ENCODE peak calls at places on chromosome 11, in eight cellular contexts. One of them, this sample, is unnamed.

GRCh38 chr11:46633291-46634217 is 16.2 kb downstream of the ATG13 start:
- DNase-seq in AG04450: no peak
- DNase-seq in T-cell: no peak
- DNase-seq in stimulated activated effector memory CD8-positive, alpha-beta T cell treated with anti-CD3 and anti-CD28 coated beads, Interleukin-12 subunit alpha, Interleukin-12 subunit beta, amount 100 ng/mL, for 72 hours: no peak
- DNase-seq in neural crest cell: no peak
- DNase-seq in NCI-H2171 treated with DMSO at 0.1 percent for 48 hours: no peak
- DNase-seq in B cell: no peak
- DNase-seq in GDM1: no peak
- DNase-seq in this sample: no peak

GRCh38 chr11:66326261-66327111 is 9.6 kb upstream of the CD248 start:
- DNase-seq in AG04450: no peak
- DNase-seq in T-cell: no peak
- DNase-seq in stimulated activated effector memory CD8-positive, alpha-beta T cell treated with anti-CD3 and anti-CD28 coated beads, Interleukin-12 subunit alpha, Interleukin-12 subunit beta, amount 100 ng/mL, for 72 hours: no peak
- DNase-seq in neural crest cell: no peak
- DNase-seq in NCI-H2171 treated with DMSO at 0.1 percent for 48 hours: no peak
- DNase-seq in B cell: no peak
- DNase-seq in GDM1: no peak
- DNase-seq in this sample: no peak

GRCh38 chr11:83088965-83089364 is 17.3 kb upstream of the RAB30 start:
- DNase-seq in AG04450: no peak
- DNase-seq in T-cell: no peak
- DNase-seq in stimulated activated effector memory CD8-positive, alpha-beta T cell treated with anti-CD3 and anti-CD28 coated beads, Interleukin-12 subunit alpha, Interleukin-12 subunit beta, amount 100 ng/mL, for 72 hours: no peak
- DNase-seq in neural crest cell: no peak
- DNase-seq in NCI-H2171 treated with DMSO at 0.1 percent for 48 hours: no peak
- DNase-seq in B cell: no peak
- DNase-seq in GDM1: no peak
- DNase-seq in this sample: peak

GRCh38 chr11:1473786-1474185 is 12.8 kb downstream of the MOB2 start:
- DNase-seq in AG04450: no peak
- DNase-seq in T-cell: no peak
- DNase-seq in stimulated activated effector memory CD8-positive, alpha-beta T cell treated with anti-CD3 and anti-CD28 coated beads, Interleukin-12 subunit alpha, Interleukin-12 subunit beta, amount 100 ng/mL, for 72 hours: no peak
- DNase-seq in neural crest cell: no peak
- DNase-seq in NCI-H2171 treated with DMSO at 0.1 percent for 48 hours: no peak
- DNase-seq in B cell: no peak
- DNase-seq in GDM1: no peak
- DNase-seq in this sample: no peak

GRCh38 chr11:32310218-32310601 is 125.1 kb downstream of the WT1 start:
- DNase-seq in AG04450: no peak
- DNase-seq in T-cell: no peak
- DNase-seq in stimulated activated effector memory CD8-positive, alpha-beta T cell treated with anti-CD3 and anti-CD28 coated beads, Interleukin-12 subunit alpha, Interleukin-12 subunit beta, amount 100 ng/mL, for 72 hours: no peak
- DNase-seq in neural crest cell: no peak
- DNase-seq in NCI-H2171 treated with DMSO at 0.1 percent for 48 hours: peak
- DNase-seq in B cell: no peak
- DNase-seq in GDM1: no peak
- DNase-seq in this sample: no peak

GRCh38 chr11:65288706-65289536 is 25.7 kb upstream of the CDC42EP2 start:
- DNase-seq in AG04450: no peak
- DNase-seq in T-cell: no peak
- DNase-seq in stimulated activated effector memory CD8-positive, alpha-beta T cell treated with anti-CD3 and anti-CD28 coated beads, Interleukin-12 subunit alpha, Interleukin-12 subunit beta, amount 100 ng/mL, for 72 hours: no peak
- DNase-seq in neural crest cell: no peak
- DNase-seq in NCI-H2171 treated with DMSO at 0.1 percent for 48 hours: peak
- DNase-seq in B cell: no peak
- DNase-seq in GDM1: no peak
- DNase-seq in this sample: peak

GRCh38 chr11:65586676-65587075 is 8.9 kb downstream of the KCNK7 start:
- DNase-seq in AG04450: no peak
- DNase-seq in T-cell: no peak
- DNase-seq in stimulated activated effector memory CD8-positive, alpha-beta T cell treated with anti-CD3 and anti-CD28 coated beads, Interleukin-12 subunit alpha, Interleukin-12 subunit beta, amount 100 ng/mL, for 72 hours: no peak
- DNase-seq in neural crest cell: no peak
- DNase-seq in NCI-H2171 treated with DMSO at 0.1 percent for 48 hours: no peak
- DNase-seq in B cell: no peak
- DNase-seq in GDM1: no peak
- DNase-seq in this sample: peak

GRCh38 chr11:61567286-61568061 is 13.4 kb downstream of the SYT7 start:
- DNase-seq in AG04450: peak
- DNase-seq in T-cell: peak
- DNase-seq in stimulated activated effector memory CD8-positive, alpha-beta T cell treated with anti-CD3 and anti-CD28 coated beads, Interleukin-12 subunit alpha, Interleukin-12 subunit beta, amount 100 ng/mL, for 72 hours: peak
- DNase-seq in neural crest cell: peak
- DNase-seq in NCI-H2171 treated with DMSO at 0.1 percent for 48 hours: no peak
- DNase-seq in B cell: peak
- DNase-seq in GDM1: peak
- DNase-seq in this sample: peak

GRCh38 chr11:12160680-12161079 is 50.3 kb downstream of the MICAL2 start:
- DNase-seq in AG04450: no peak
- DNase-seq in T-cell: no peak
- DNase-seq in stimulated activated effector memory CD8-positive, alpha-beta T cell treated with anti-CD3 and anti-CD28 coated beads, Interleukin-12 subunit alpha, Interleukin-12 subunit beta, amount 100 ng/mL, for 72 hours: no peak
- DNase-seq in neural crest cell: no peak
- DNase-seq in NCI-H2171 treated with DMSO at 0.1 percent for 48 hours: no peak
- DNase-seq in B cell: no peak
- DNase-seq in GDM1: no peak
- DNase-seq in this sample: peak

GRCh38 chr11:63919267-63920125 is 2.5 kb upstream of the RCOR2 start:
- DNase-seq in AG04450: no peak
- DNase-seq in T-cell: no peak
- DNase-seq in stimulated activated effector memory CD8-positive, alpha-beta T cell treated with anti-CD3 and anti-CD28 coated beads, Interleukin-12 subunit alpha, Interleukin-12 subunit beta, amount 100 ng/mL, for 72 hours: no peak
- DNase-seq in neural crest cell: peak
- DNase-seq in NCI-H2171 treated with DMSO at 0.1 percent for 48 hours: peak
- DNase-seq in B cell: peak
- DNase-seq in GDM1: no peak
- DNase-seq in this sample: peak

GRCh38 chr11:45110562-45110961 is 35.9 kb upstream of the PRDM11 start:
- DNase-seq in AG04450: peak
- DNase-seq in T-cell: peak
- DNase-seq in stimulated activated effector memory CD8-positive, alpha-beta T cell treated with anti-CD3 and anti-CD28 coated beads, Interleukin-12 subunit alpha, Interleukin-12 subunit beta, amount 100 ng/mL, for 72 hours: no peak
- DNase-seq in neural crest cell: peak
- DNase-seq in NCI-H2171 treated with DMSO at 0.1 percent for 48 hours: peak
- DNase-seq in B cell: peak
- DNase-seq in GDM1: peak
- DNase-seq in this sample: peak

GRCh38 chr11:1511937-1512496 is 25.4 kb upstream of the MOB2 start:
- DNase-seq in AG04450: no peak
- DNase-seq in T-cell: no peak
- DNase-seq in stimulated activated effector memory CD8-positive, alpha-beta T cell treated with anti-CD3 and anti-CD28 coated beads, Interleukin-12 subunit alpha, Interleukin-12 subunit beta, amount 100 ng/mL, for 72 hours: no peak
- DNase-seq in neural crest cell: no peak
- DNase-seq in NCI-H2171 treated with DMSO at 0.1 percent for 48 hours: no peak
- DNase-seq in B cell: no peak
- DNase-seq in GDM1: no peak
- DNase-seq in this sample: no peak

GRCh38 chr11:88195908-88196307 is 20.7 kb upstream of the RAB38 start:
- DNase-seq in AG04450: no peak
- DNase-seq in T-cell: no peak
- DNase-seq in stimulated activated effector memory CD8-positive, alpha-beta T cell treated with anti-CD3 and anti-CD28 coated beads, Interleukin-12 subunit alpha, Interleukin-12 subunit beta, amount 100 ng/mL, for 72 hours: no peak
- DNase-seq in neural crest cell: no peak
- DNase-seq in NCI-H2171 treated with DMSO at 0.1 percent for 48 hours: no peak
- DNase-seq in B cell: no peak
- DNase-seq in GDM1: no peak
- DNase-seq in this sample: no peak

GRCh38 chr11:61654397-61654829 is 25.8 kb upstream of the DAGLA start:
- DNase-seq in AG04450: no peak
- DNase-seq in T-cell: no peak
- DNase-seq in stimulated activated effector memory CD8-positive, alpha-beta T cell treated with anti-CD3 and anti-CD28 coated beads, Interleukin-12 subunit alpha, Interleukin-12 subunit beta, amount 100 ng/mL, for 72 hours: no peak
- DNase-seq in neural crest cell: no peak
- DNase-seq in NCI-H2171 treated with DMSO at 0.1 percent for 48 hours: no peak
- DNase-seq in B cell: no peak
- DNase-seq in GDM1: peak
- DNase-seq in this sample: no peak

GRCh38 chr11:32448232-32448631 is 12.9 kb upstream of the WT1 start:
- DNase-seq in AG04450: no peak
- DNase-seq in T-cell: no peak
- DNase-seq in stimulated activated effector memory CD8-positive, alpha-beta T cell treated with anti-CD3 and anti-CD28 coated beads, Interleukin-12 subunit alpha, Interleukin-12 subunit beta, amount 100 ng/mL, for 72 hours: no peak
- DNase-seq in neural crest cell: peak
- DNase-seq in NCI-H2171 treated with DMSO at 0.1 percent for 48 hours: peak
- DNase-seq in B cell: no peak
- DNase-seq in GDM1: no peak
- DNase-seq in this sample: peak

GRCh38 chr11:2383823-2384722 is 7.0 kb downstream of the CD81 start:
- DNase-seq in AG04450: no peak
- DNase-seq in T-cell: peak
- DNase-seq in stimulated activated effector memory CD8-positive, alpha-beta T cell treated with anti-CD3 and anti-CD28 coated beads, Interleukin-12 subunit alpha, Interleukin-12 subunit beta, amount 100 ng/mL, for 72 hours: no peak
- DNase-seq in neural crest cell: no peak
- DNase-seq in NCI-H2171 treated with DMSO at 0.1 percent for 48 hours: peak
- DNase-seq in B cell: peak
- DNase-seq in GDM1: no peak
- DNase-seq in this sample: no peak

GRCh38 chr11:59545179-59546020 is 34.1 kb downstream of the OR4D9 start:
- DNase-seq in AG04450: no peak
- DNase-seq in T-cell: no peak
- DNase-seq in stimulated activated effector memory CD8-positive, alpha-beta T cell treated with anti-CD3 and anti-CD28 coated beads, Interleukin-12 subunit alpha, Interleukin-12 subunit beta, amount 100 ng/mL, for 72 hours: no peak
- DNase-seq in neural crest cell: no peak
- DNase-seq in NCI-H2171 treated with DMSO at 0.1 percent for 48 hours: no peak
- DNase-seq in B cell: no peak
- DNase-seq in GDM1: no peak
- DNase-seq in this sample: no peak

GRCh38 chr11:38718049-38718448 is 2120.0 kb upstream of the RAG2 start:
- DNase-seq in AG04450: no peak
- DNase-seq in T-cell: no peak
- DNase-seq in stimulated activated effector memory CD8-positive, alpha-beta T cell treated with anti-CD3 and anti-CD28 coated beads, Interleukin-12 subunit alpha, Interleukin-12 subunit beta, amount 100 ng/mL, for 72 hours: no peak
- DNase-seq in neural crest cell: no peak
- DNase-seq in NCI-H2171 treated with DMSO at 0.1 percent for 48 hours: no peak
- DNase-seq in B cell: no peak
- DNase-seq in GDM1: no peak
- DNase-seq in this sample: peak

GRCh38 chr11:46643986-46644385 is 26.6 kb downstream of the ATG13 start:
- DNase-seq in AG04450: no peak
- DNase-seq in T-cell: no peak
- DNase-seq in stimulated activated effector memory CD8-positive, alpha-beta T cell treated with anti-CD3 and anti-CD28 coated beads, Interleukin-12 subunit alpha, Interleukin-12 subunit beta, amount 100 ng/mL, for 72 hours: no peak
- DNase-seq in neural crest cell: no peak
- DNase-seq in NCI-H2171 treated with DMSO at 0.1 percent for 48 hours: no peak
- DNase-seq in B cell: no peak
- DNase-seq in GDM1: no peak
- DNase-seq in this sample: no peak

GRCh38 chr11:93541884-93542752 is 1.1 kb downstream of the SMCO4 start:
- DNase-seq in AG04450: no peak
- DNase-seq in T-cell: peak
- DNase-seq in stimulated activated effector memory CD8-positive, alpha-beta T cell treated with anti-CD3 and anti-CD28 coated beads, Interleukin-12 subunit alpha, Interleukin-12 subunit beta, amount 100 ng/mL, for 72 hours: peak
- DNase-seq in neural crest cell: no peak
- DNase-seq in NCI-H2171 treated with DMSO at 0.1 percent for 48 hours: no peak
- DNase-seq in B cell: peak
- DNase-seq in GDM1: no peak
- DNase-seq in this sample: peak

GRCh38 chr11:133934599-133935550 is 21.9 kb downstream of the IGSF9B start:
- DNase-seq in AG04450: no peak
- DNase-seq in T-cell: no peak
- DNase-seq in stimulated activated effector memory CD8-positive, alpha-beta T cell treated with anti-CD3 and anti-CD28 coated beads, Interleukin-12 subunit alpha, Interleukin-12 subunit beta, amount 100 ng/mL, for 72 hours: no peak
- DNase-seq in neural crest cell: peak
- DNase-seq in NCI-H2171 treated with DMSO at 0.1 percent for 48 hours: no peak
- DNase-seq in B cell: no peak
- DNase-seq in GDM1: no peak
- DNase-seq in this sample: no peak

GRCh38 chr11:130070829-130071205 is 1.1 kb downstream of the APLP2 start:
- DNase-seq in AG04450: no peak
- DNase-seq in T-cell: no peak
- DNase-seq in stimulated activated effector memory CD8-positive, alpha-beta T cell treated with anti-CD3 and anti-CD28 coated beads, Interleukin-12 subunit alpha, Interleukin-12 subunit beta, amount 100 ng/mL, for 72 hours: no peak
- DNase-seq in neural crest cell: no peak
- DNase-seq in NCI-H2171 treated with DMSO at 0.1 percent for 48 hours: no peak
- DNase-seq in B cell: no peak
- DNase-seq in GDM1: no peak
- DNase-seq in this sample: no peak

GRCh38 chr11:83827940-83828554 is 541.9 kb upstream of the CCDC90B start:
- DNase-seq in AG04450: no peak
- DNase-seq in T-cell: no peak
- DNase-seq in stimulated activated effector memory CD8-positive, alpha-beta T cell treated with anti-CD3 and anti-CD28 coated beads, Interleukin-12 subunit alpha, Interleukin-12 subunit beta, amount 100 ng/mL, for 72 hours: no peak
- DNase-seq in neural crest cell: peak
- DNase-seq in NCI-H2171 treated with DMSO at 0.1 percent for 48 hours: peak
- DNase-seq in B cell: peak
- DNase-seq in GDM1: peak
- DNase-seq in this sample: peak

GRCh38 chr11:94926698-94927237 is 46.6 kb downstream of the CWC15 start:
- DNase-seq in AG04450: peak
- DNase-seq in T-cell: no peak
- DNase-seq in stimulated activated effector memory CD8-positive, alpha-beta T cell treated with anti-CD3 and anti-CD28 coated beads, Interleukin-12 subunit alpha, Interleukin-12 subunit beta, amount 100 ng/mL, for 72 hours: no peak
- DNase-seq in neural crest cell: peak
- DNase-seq in NCI-H2171 treated with DMSO at 0.1 percent for 48 hours: no peak
- DNase-seq in B cell: no peak
- DNase-seq in GDM1: peak
- DNase-seq in this sample: no peak

GRCh38 chr11:57643802-57644201 is 5.9 kb downstream of the YPEL4 start:
- DNase-seq in AG04450: no peak
- DNase-seq in T-cell: no peak
- DNase-seq in stimulated activated effector memory CD8-positive, alpha-beta T cell treated with anti-CD3 and anti-CD28 coated beads, Interleukin-12 subunit alpha, Interleukin-12 subunit beta, amount 100 ng/mL, for 72 hours: no peak
- DNase-seq in neural crest cell: no peak
- DNase-seq in NCI-H2171 treated with DMSO at 0.1 percent for 48 hours: no peak
- DNase-seq in B cell: no peak
- DNase-seq in GDM1: no peak
- DNase-seq in this sample: peak

GRCh38 chr11:4551346-4551979 is 6.5 kb downstream of the OR52M1 start:
- DNase-seq in AG04450: no peak
- DNase-seq in T-cell: no peak
- DNase-seq in stimulated activated effector memory CD8-positive, alpha-beta T cell treated with anti-CD3 and anti-CD28 coated beads, Interleukin-12 subunit alpha, Interleukin-12 subunit beta, amount 100 ng/mL, for 72 hours: no peak
- DNase-seq in neural crest cell: no peak
- DNase-seq in NCI-H2171 treated with DMSO at 0.1 percent for 48 hours: no peak
- DNase-seq in B cell: no peak
- DNase-seq in GDM1: no peak
- DNase-seq in this sample: peak

GRCh38 chr11:62804310-62805043 is 763 bp downstream of the NXF1 start:
- DNase-seq in AG04450: no peak
- DNase-seq in T-cell: no peak
- DNase-seq in stimulated activated effector memory CD8-positive, alpha-beta T cell treated with anti-CD3 and anti-CD28 coated beads, Interleukin-12 subunit alpha, Interleukin-12 subunit beta, amount 100 ng/mL, for 72 hours: no peak
- DNase-seq in neural crest cell: no peak
- DNase-seq in NCI-H2171 treated with DMSO at 0.1 percent for 48 hours: no peak
- DNase-seq in B cell: no peak
- DNase-seq in GDM1: no peak
- DNase-seq in this sample: peak

GRCh38 chr11:100152751-100153150 is 534.3 kb upstream of the ARHGAP42 start:
- DNase-seq in AG04450: no peak
- DNase-seq in T-cell: no peak
- DNase-seq in stimulated activated effector memory CD8-positive, alpha-beta T cell treated with anti-CD3 and anti-CD28 coated beads, Interleukin-12 subunit alpha, Interleukin-12 subunit beta, amount 100 ng/mL, for 72 hours: no peak
- DNase-seq in neural crest cell: no peak
- DNase-seq in NCI-H2171 treated with DMSO at 0.1 percent for 48 hours: no peak
- DNase-seq in B cell: no peak
- DNase-seq in GDM1: no peak
- DNase-seq in this sample: no peak

GRCh38 chr11:44575288-44575672 is 9.8 kb downstream of the CD82 start:
- DNase-seq in AG04450: no peak
- DNase-seq in T-cell: no peak
- DNase-seq in stimulated activated effector memory CD8-positive, alpha-beta T cell treated with anti-CD3 and anti-CD28 coated beads, Interleukin-12 subunit alpha, Interleukin-12 subunit beta, amount 100 ng/mL, for 72 hours: no peak
- DNase-seq in neural crest cell: no peak
- DNase-seq in NCI-H2171 treated with DMSO at 0.1 percent for 48 hours: no peak
- DNase-seq in B cell: no peak
- DNase-seq in GDM1: no peak
- DNase-seq in this sample: no peak

GRCh38 chr11:27485930-27486773 is 13.6 kb upstream of the LGR4 start:
- DNase-seq in AG04450: no peak
- DNase-seq in T-cell: peak
- DNase-seq in stimulated activated effector memory CD8-positive, alpha-beta T cell treated with anti-CD3 and anti-CD28 coated beads, Interleukin-12 subunit alpha, Interleukin-12 subunit beta, amount 100 ng/mL, for 72 hours: peak
- DNase-seq in neural crest cell: peak
- DNase-seq in NCI-H2171 treated with DMSO at 0.1 percent for 48 hours: peak
- DNase-seq in B cell: no peak
- DNase-seq in GDM1: no peak
- DNase-seq in this sample: peak

GRCh38 chr11:119107538-119108150 is 500 bp downstream of the C2CD2L start:
- DNase-seq in AG04450: no peak
- DNase-seq in T-cell: no peak
- DNase-seq in stimulated activated effector memory CD8-positive, alpha-beta T cell treated with anti-CD3 and anti-CD28 coated beads, Interleukin-12 subunit alpha, Interleukin-12 subunit beta, amount 100 ng/mL, for 72 hours: no peak
- DNase-seq in neural crest cell: no peak
- DNase-seq in NCI-H2171 treated with DMSO at 0.1 percent for 48 hours: no peak
- DNase-seq in B cell: peak
- DNase-seq in GDM1: no peak
- DNase-seq in this sample: no peak

This sample was measured in NCI-H82.